ENCODE peak calls at places on chromosomes 6 and 20, in nine cellular contexts. V, X, J, H, W, L, F, N and R are unnamed samples.

GRCh38 chr6:128964771-128965170 is 81.8 kb downstream of the LAMA2 start:
- DNase-seq in L (no peak), F (no peak), V (no peak), X (no peak), W (no peak), H (no peak), N (no peak), J (no peak), R (no peak)

GRCh38 chr6:106534564-106534982 is 94.7 kb downstream of the RTN4IP1 start:
- DNase-seq in H (no peak), X (no peak), J (no peak), N (no peak), F (no peak), V (no peak), L (no peak), W (no peak), R (no peak)

GRCh38 chr6:8664070-8664469 is 228.7 kb upstream of the SLC35B3 start:
- DNase-seq in X (no peak), W (no peak), F (no peak), J (no peak), N (no peak), V (no peak), L (no peak), H (no peak), R (no peak)

GRCh38 chr6:2353412-2354137 is 108.2 kb upstream of the GMDS start:
- DNase-seq in J (no peak), N (peak; percentile 75), V (peak; percentile 59), W (no peak), L (peak; percentile 79), H (peak; percentile 57), F (peak; percentile 86), X (no peak), R (peak; percentile 22)

GRCh38 chr6:57315851-57316250 is 1.6 kb upstream of the PRIM2 start:
- DNase-seq in J (no peak), W (no peak), V (no peak), N (no peak), L (no peak), F (no peak), X (no peak), H (no peak), R (no peak)

GRCh38 chr6:112931835-112932234 is 584.7 kb downstream of the RFPL4B start:
- DNase-seq in X (no peak), F (peak; percentile 21), N (no peak), V (no peak), J (no peak), L (no peak), H (no peak), W (no peak), R (no peak)

GRCh38 chr6:51655517-51655916 is 431.9 kb downstream of the PKHD1 start:
- DNase-seq in X (no peak), L (no peak), W (no peak), H (no peak), V (no peak), N (no peak), F (no peak), J (no peak), R (no peak)

GRCh38 chr6:140957334-140957733 is 1175.4 kb upstream of the GJE1 start:
- DNase-seq in J (no peak), H (no peak), L (no peak), V (no peak), W (no peak), N (no peak), F (no peak), X (no peak), R (no peak)

GRCh38 chr6:4421837-4422236 is 286.5 kb upstream of the ECI2 start:
- DNase-seq in J (no peak), X (no peak), V (no peak), W (no peak), H (no peak), F (no peak), N (no peak), L (no peak), R (no peak)

GRCh38 chr6:89044988-89045387 is 35.6 kb upstream of the PNRC1 start:
- DNase-seq in H (no peak), F (no peak), L (no peak), N (no peak), V (peak; percentile 35), J (peak; percentile 76), X (no peak), W (no peak), R (no peak)

GRCh38 chr6:19860235-19860877 is 23.2 kb downstream of the ID4 start:
- DNase-seq in X (no peak), W (no peak), L (peak; percentile 30), J (no peak), N (no peak), F (no peak), V (no peak), H (no peak), R (no peak)

GRCh38 chr20:51365670-51366069 is 176.8 kb downstream of the NFATC2 start:
- DNase-seq in J (peak; percentile 31), H (no peak), F (peak; percentile 92), X (no peak), W (no peak), N (no peak), V (no peak), L (no peak), R (no peak)

GRCh38 chr6:16163066-16163465 is 34.2 kb downstream of the MYLIP start:
- DNase-seq in V (no peak), N (no peak), W (no peak), X (no peak), H (no peak), J (no peak), L (no peak), F (no peak), R (no peak)

GRCh38 chr6:55882731-55883595 is 7.6 kb upstream of the BMP5 start:
- DNase-seq in V (no peak), W (no peak), F (peak; percentile 84), X (no peak), H (no peak), L (no peak), J (no peak), N (no peak), R (no peak)

GRCh38 chr6:2971420-2972218 is at the start of gene SERPINB6:
- DNase-seq in J (peak; percentile 93), N (peak; percentile 90), H (peak; percentile 86), W (no peak), L (peak; percentile 84), X (peak; percentile 94), V (peak; percentile 87), F (peak; percentile 71), R (peak; percentile 74)

GRCh38 chr6:100288311-100288710 is 176.4 kb downstream of the SIM1 start:
- DNase-seq in F (no peak), J (no peak), V (no peak), X (no peak), H (no peak), L (no peak), N (no peak), W (no peak), R (no peak)

GRCh38 chr20:53786071-53786444 is 192.4 kb upstream of the ZNF217 start:
- DNase-seq in X (no peak), J (no peak), N (no peak), V (no peak), W (no peak), F (no peak), H (no peak), L (peak; percentile 27), R (no peak)

GRCh38 chr6:71288228-71289038 is at the start of gene OGFRL1:
- DNase-seq in J (peak; percentile 97), L (peak; percentile 74), F (peak; percentile 53), W (no peak), X (peak; percentile 76), H (peak; percentile 76), N (peak; percentile 65), V (peak; percentile 85), R (peak; percentile 56)
- H3K27ac ChIP-seq in J (peak within 1 kb of the TSS; percentile 99), L (peak within 1 kb of the TSS; percentile 87), F (peak within 1 kb of the TSS; percentile 75), W (peak within 1 kb of the TSS; percentile 97), X (peak within 1 kb of the TSS; percentile 96), H (peak within 1 kb of the TSS; percentile 94), N (peak within 1 kb of the TSS; percentile 59), V (peak within 1 kb of the TSS; percentile 96), R (peak within 1 kb of the TSS; percentile 79)

GRCh38 chr20:33992923-33993799 is 550 bp upstream of the RALY start:
- DNase-seq in W (peak; percentile 96), V (peak; percentile 100), J (peak; percentile 100), N (peak; percentile 100), X (peak; percentile 100), L (peak; percentile 99), H (peak; percentile 100), F (peak; percentile 99), R (peak; percentile 99)
- TF ChIP-seq POLR2A in W (no peak), V (peak; percentile 85), J (peak; percentile 21), N (peak; percentile 49), X (peak; percentile 63), L (peak; percentile 88), H (peak; percentile 58), F (peak; percentile 88), R (peak; percentile 61)

DNA sequence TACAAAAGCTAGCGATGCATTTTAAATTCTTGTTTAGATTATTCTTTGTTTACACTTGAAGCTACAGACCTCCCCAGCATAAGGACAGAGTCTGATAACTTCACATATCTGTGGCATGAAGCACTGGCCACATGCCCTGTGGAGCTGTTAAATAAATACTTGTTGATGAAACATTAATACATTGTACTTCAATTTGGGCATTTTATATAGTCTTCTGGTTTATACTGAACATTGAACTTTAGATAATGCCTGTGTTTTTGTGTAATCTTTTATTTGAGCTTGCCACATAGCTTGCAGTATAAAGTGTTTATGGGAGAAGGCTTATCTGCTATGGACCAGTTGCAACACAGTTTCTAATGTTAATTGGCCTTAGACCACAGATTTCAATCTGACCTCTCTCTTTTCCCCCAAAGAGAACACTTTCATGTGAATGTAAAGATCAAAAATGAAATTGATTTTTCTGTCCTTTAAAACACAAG is 48.2 kb downstream of the FRK start:
- DNase-seq in H (no peak), X (no peak), W (no peak), F (peak; percentile 31), L (no peak), V (no peak), J (no peak), N (no peak), R (no peak)
- H3K4me1 ChIP-seq in H (no peaks in the 10 kb centered on the region), X (peaks cover 4% of the 10 kb centered on the region), W (peaks cover 54% of the 10 kb centered on the region), F (peaks cover 11% of the 10 kb centered on the region), L (peaks cover 46% of the 10 kb centered on the region), V (no peaks in the 10 kb centered on the region), J (no peaks in the 10 kb centered on the region), N (peaks cover 3% of the 10 kb centered on the region), R (peaks cover 34% of the 10 kb centered on the region)

GRCh38 chr6:107732461-107732860 is 91.7 kb downstream of the SCML4 start:
- DNase-seq in H (no peak), X (no peak), L (no peak), W (no peak), V (no peak), F (no peak), J (no peak), N (no peak), R (no peak)

GRCh38 chr6:107729098-107729497 is 95.0 kb downstream of the SCML4 start:
- DNase-seq in N (no peak), W (no peak), F (no peak), V (no peak), J (no peak), X (no peak), H (no peak), L (no peak), R (no peak)

GRCh38 chr6:107730106-107730505 is 94.0 kb downstream of the SCML4 start:
- DNase-seq in J (no peak), F (no peak), V (no peak), X (no peak), L (no peak), H (no peak), N (no peak), W (no peak), R (no peak)

GRCh38 chr6:107730683-107731314 is 93.3 kb downstream of the SCML4 start:
- DNase-seq in L (no peak), W (no peak), J (no peak), H (no peak), V (no peak), N (no peak), F (no peak), X (no peak), R (no peak)

GRCh38 chr6:107731422-107732319 is 92.4 kb downstream of the SCML4 start:
- DNase-seq in J (no peak), H (no peak), W (no peak), F (no peak), X (peak; percentile 62), L (no peak), V (no peak), N (no peak), R (no peak)
- H3K27ac ChIP-seq in J (peak overlapping the region; percentile 68), H (no peak overlapping the region), W (no peak overlapping the region), F (no peak overlapping the region), X (peak overlapping the region; percentile 67), L (no peak overlapping the region), V (no peak overlapping the region), N (no peak overlapping the region), R (no peak overlapping the region)